ENCODE peak calls at places on chromosome 22, in five cellular contexts. X, R, G, L and V are unnamed samples.

GRCh38 chr22:47591709-47592108 is 829.3 kb downstream of the TBC1D22A start:
- DNase-seq in X (no peak), R (no peak), G (no peak), L (no peak), V (no peak)

GRCh38 chr22:41001722-41002122 is 50.5 kb downstream of the RBX1 start:
- DNase-seq in X (no peak), R (peak), G (no peak), L (no peak), V (no peak)

GRCh38 chr22:50171319-50171964 is 911 bp downstream of the PANX2 start:
- DNase-seq in X (no peak), R (no peak), G (no peak), L (no peak), V (no peak)

GRCh38 chr22:23182289-23183106 is 2.2 kb downstream of the BCR start:
- DNase-seq in X (no peak), R (peak), G (peak), L (peak), V (no peak)

GRCh38 chr22:47854226-47854625 is 1091.8 kb downstream of the TBC1D22A start:
- DNase-seq in X (no peak), R (no peak), G (no peak), L (no peak), V (no peak)

GRCh38 chr22:40512426-40513136 is 123.9 kb downstream of the MRTFA start:
- DNase-seq in X (no peak), R (peak), G (no peak), L (no peak), V (no peak)

GRCh38 chr22:46057762-46058420 is 80.9 kb upstream of the WNT7B start:
- DNase-seq in X (peak), R (no peak), G (no peak), L (no peak), V (no peak)

GRCh38 chr22:45429921-45430775 is 16.7 kb downstream of the RIBC2 start:
- DNase-seq in X (no peak), R (no peak), G (no peak), L (no peak), V (no peak)

GRCh38 chr22:31173386-31174145 is 13.6 kb downstream of the RNF185 start:
- DNase-seq in X (no peak), R (peak), G (no peak), L (no peak), V (no peak)

GRCh38 chr22:41340357-41340756 is 39.0 kb downstream of the ZC3H7B start:
- DNase-seq in X (no peak), R (no peak), G (no peak), L (no peak), V (no peak)

GRCh38 chr22:42645341-42645937 is 3.8 kb downstream of the CYB5R3 start:
- DNase-seq in X (no peak), R (no peak), G (no peak), L (no peak), V (no peak)

GRCh38 chr22:27685515-27685914 is 116.0 kb downstream of the MN1 start:
- DNase-seq in X (no peak), R (no peak), G (no peak), L (no peak), V (no peak)